ENCODE peak calls at places on chromosomes 5 and 9, in eight cellular contexts. G, W, S, N, F, B, E and D are unnamed samples.

GRCh38 chr9:108168451-108168850 is 678.9 kb upstream of the KLF4 start:
- DNase-seq in G (no peak), E (no peak), W (peak; percentile 35), F (no peak), N (no peak), S (no peak), B (no peak), D (no peak)

GRCh38 chr5:58235279-58235678 is 224.6 kb downstream of the PLK2 start:
- DNase-seq in G (no peak), F (no peak), S (peak; percentile 90), B (no peak), W (peak; percentile 43), N (peak; percentile 38), E (peak; percentile 27), D (no peak)

GRCh38 chr5:102818345-102818744 is 63.2 kb downstream of the PAM start:
- DNase-seq in G (no peak), E (no peak), W (no peak), S (no peak), F (no peak), N (no peak), B (no peak), D (no peak)

GRCh38 chr9:137397675-137398423 is 25.1 kb downstream of the EXD3 start:
- DNase-seq in S (no peak), G (no peak), F (no peak), E (no peak), W (no peak), B (no peak), N (no peak), D (no peak)

GRCh38 chr9:116191757-116192415 is 38.3 kb downstream of the PAPPA start:
- DNase-seq in S (no peak), F (no peak), B (no peak), G (no peak), N (no peak), W (no peak), E (no peak), D (no peak)

GRCh38 chr9:129933709-129934586 is 98.7 kb downstream of the USP20 start:
- DNase-seq in G (no peak), W (peak; percentile 14), B (no peak), N (no peak), E (no peak), F (no peak), S (no peak), D (no peak)

GRCh38 chr5:178234753-178235599 is 2.4 kb upstream of the PHYKPL start:
- DNase-seq in F (no peak), N (peak; percentile 71), E (peak; percentile 80), G (peak; percentile 82), S (peak; percentile 37), W (peak; percentile 41), B (peak; percentile 84), D (no peak)

GRCh38 chr9:91903126-91903911 is 46.7 kb downstream of the ROR2 start:
- DNase-seq in B (no peak), G (no peak), S (no peak), E (no peak), N (no peak), W (no peak), F (no peak), D (no peak)

GRCh38 chr9:70165006-70165602 is 93.7 kb upstream of the SMC5 start:
- DNase-seq in S (no peak), G (no peak), W (peak; percentile 41), B (no peak), E (no peak), N (no peak), F (no peak), D (no peak)

GRCh38 chr9:80242022-80242421 is 670.3 kb downstream of the TLE4 start:
- DNase-seq in W (no peak), G (no peak), E (no peak), F (no peak), B (no peak), N (no peak), S (no peak), D (no peak)

GRCh38 chr9:87381746-87382145 is 115.9 kb upstream of the DAPK1 start:
- DNase-seq in G (no peak), N (no peak), E (no peak), B (no peak), F (no peak), S (no peak), W (no peak), D (no peak)

GRCh38 chr9:131834721-131835120 is 94.8 kb upstream of the RAPGEF1 start:
- DNase-seq in N (no peak), S (no peak), B (no peak), E (no peak), G (peak; percentile 18), F (no peak), W (no peak), D (no peak)

GRCh38 chr5:159928122-159928960 is 12.1 kb downstream of the ADRA1B start:
- DNase-seq in E (peak; percentile 73), N (no peak), W (peak; percentile 90), B (peak; percentile 68), S (peak; percentile 68), F (no peak), G (peak; percentile 87), D (no peak)

GRCh38 chr9:111978616-111979015 is 82.0 kb downstream of the UGCG start:
- DNase-seq in F (no peak), B (no peak), W (no peak), S (no peak), N (no peak), G (no peak), E (no peak), D (no peak)

GRCh38 chr5:179273441-179274145 is 71.7 kb downstream of the ADAMTS2 start:
- DNase-seq in E (no peak), N (no peak), W (no peak), S (no peak), G (peak; percentile 41), B (peak; percentile 41), F (no peak), D (no peak)

DNA sequence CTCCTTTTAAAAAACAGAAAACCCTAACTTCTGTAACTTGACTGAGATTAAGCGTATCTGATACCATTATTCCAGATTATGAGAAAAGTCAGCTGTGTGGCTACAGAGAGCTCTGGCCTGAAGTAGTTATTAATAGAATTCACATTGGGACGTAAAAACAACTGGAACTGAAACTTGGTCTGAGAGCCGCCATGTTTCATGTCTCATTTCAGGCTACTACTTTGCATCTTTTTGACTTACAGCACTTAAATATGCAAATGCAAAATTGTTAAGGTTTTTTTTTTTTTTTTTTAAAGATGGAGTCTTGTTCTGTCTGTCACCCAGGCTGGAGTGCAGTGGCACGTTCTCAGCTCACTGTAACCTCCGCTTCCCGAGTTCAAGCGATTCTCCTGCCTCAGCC is 25.2 kb downstream of the MAP3K1 start:
- DNase-seq in B (no peak), F (no peak), E (no peak), S (no peak), N (no peak), G (no peak), W (no peak), D (no peak)
- H3K4me1 ChIP-seq in B (peaks cover 32% of the 10 kb centered on the region), F (peaks cover 61% of the 10 kb centered on the region), E (peaks cover 19% of the 10 kb centered on the region), S (peaks cover 18% of the 10 kb centered on the region), N (peaks cover 5% of the 10 kb centered on the region), G (peaks cover 16% of the 10 kb centered on the region), W (peaks cover 9% of the 10 kb centered on the region), D (peaks cover 33% of the 10 kb centered on the region)

DNA sequence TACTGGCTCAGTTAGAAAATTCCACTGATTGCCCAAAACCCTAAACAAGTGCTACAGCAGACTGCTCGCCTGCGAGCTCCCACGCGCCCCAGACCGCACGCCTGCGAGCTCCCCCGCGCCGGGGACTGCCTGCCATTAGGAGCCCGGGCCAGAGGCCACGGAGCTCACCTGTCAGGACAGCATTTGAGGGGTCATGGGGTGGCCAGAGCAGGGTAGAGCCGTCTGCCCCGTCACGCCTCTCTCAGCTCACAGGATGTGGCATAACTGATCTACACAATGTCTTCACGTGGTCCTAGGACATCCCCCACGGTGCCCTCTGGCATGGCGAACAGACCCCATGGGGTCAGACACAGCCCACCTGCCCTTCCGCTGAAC is 29.1 kb upstream of the LRRC14B start:
- DNase-seq in B (no peak), G (no peak), E (no peak), F (peak; percentile 63), S (no peak), N (no peak), W (no peak), D (no peak)
- H3K4me3 ChIP-seq in B (no peak overlapping the region), G (no peak overlapping the region), E (no peak overlapping the region), F (no peak overlapping the region), S (no peak overlapping the region), N (no peak overlapping the region), W (no peak overlapping the region), D (no peak overlapping the region)

GRCh38 chr5:173919443-173919842 is 31.3 kb downstream of the CPEB4 start:
- DNase-seq in E (no peak), G (no peak), W (peak; percentile 47), B (no peak), N (no peak), S (peak; percentile 88), F (no peak), D (no peak)

GRCh38 chr5:173916233-173916632 is 28.1 kb downstream of the CPEB4 start:
- DNase-seq in S (no peak), F (no peak), B (no peak), G (no peak), E (no peak), W (no peak), N (no peak), D (no peak)

GRCh38 chr5:173920024-173920753 is 32.0 kb downstream of the CPEB4 start:
- DNase-seq in W (peak; percentile 16), N (no peak), F (no peak), G (no peak), S (no peak), B (no peak), E (no peak), D (no peak)

GRCh38 chr5:173915310-173916005 is 27.3 kb downstream of the CPEB4 start:
- DNase-seq in F (no peak), S (no peak), N (no peak), B (no peak), W (no peak), G (no peak), E (no peak), D (no peak)

GRCh38 chr5:173917788-173918786 is 29.9 kb downstream of the CPEB4 start:
- DNase-seq in F (no peak), S (peak; percentile 76), E (peak; percentile 83), B (peak; percentile 70), N (no peak), W (peak; percentile 89), G (peak; percentile 73), D (no peak)
- TF ChIP-seq CTCF in F (no peak), S (peak; percentile 43), E (no peak), B (no peak), N (no peak), W (no peak), G (no peak), D (no peak)

GRCh38 chr9:487429-487828 is 272.8 kb downstream of the DOCK8 start:
- DNase-seq in W (no peak), E (no peak), S (no peak), B (no peak), F (no peak), N (no peak), G (no peak), D (no peak)

GRCh38 chr9:488448-488847 is 273.8 kb downstream of the DOCK8 start:
- DNase-seq in W (no peak), B (no peak), S (no peak), G (no peak), F (no peak), N (no peak), E (no peak), D (no peak)

GRCh38 chr9:486156-486555 is 271.5 kb downstream of the DOCK8 start:
- DNase-seq in W (no peak), B (no peak), F (no peak), S (peak; percentile 37), E (no peak), N (no peak), G (no peak), D (no peak)

GRCh38 chr9:494764-495163 is 280.1 kb downstream of the DOCK8 start:
- DNase-seq in E (no peak), S (no peak), F (no peak), B (no peak), W (no peak), G (no peak), N (no peak), D (no peak)

GRCh38 chr9:489198-490197 is 274.8 kb downstream of the DOCK8 start:
- DNase-seq in G (no peak), S (peak; percentile 64), W (no peak), E (no peak), N (peak; percentile 59), F (no peak), B (no peak), D (no peak)
- H3K4me1 ChIP-seq in G (no peaks in the 10 kb centered on the region), S (peaks cover 15% of the 10 kb centered on the region), W (no peaks in the 10 kb centered on the region), E (peaks cover 56% of the 10 kb centered on the region), N (peaks cover 3% of the 10 kb centered on the region), F (no peaks in the 10 kb centered on the region), B (peaks cover 5% of the 10 kb centered on the region), D (no peaks in the 10 kb centered on the region)